ENCODE peak calls at places on chromosomes 5 and 9, in six cellular contexts. O, V, R, C, A and K are unnamed samples.

GRCh38 chr9:101727621-101728524 is 10.6 kb downstream of the GRIN3A start:
- DNase-seq in O (no peak), V (no peak), R (no peak), C (no peak), A (no peak), K (no peak)

GRCh38 chr9:126860077-126860756 is at the start of gene ZBTB34:
- DNase-seq in O (peak; percentile 49), V (peak; percentile 93), R (peak; percentile 74), C (peak; percentile 65), A (peak; percentile 39), K (peak; percentile 63)

GRCh38 chr5:88729476-88730182 is 153.4 kb downstream of the MEF2C start:
- DNase-seq in O (peak; percentile 62), V (no peak), R (peak; percentile 83), C (peak; percentile 56), A (peak; percentile 68), K (no peak)

GRCh38 chr9:86977205-86977835 is 30.0 kb upstream of the GAS1 start:
- DNase-seq in O (no peak), V (no peak), R (no peak), C (no peak), A (no peak), K (no peak)

GRCh38 chr5:107930891-107931290 is 260.2 kb upstream of the EFNA5 start:
- DNase-seq in O (no peak), V (no peak), R (no peak), C (no peak), A (no peak), K (no peak)

GRCh38 chr9:97714435-97714834 is 17.3 kb upstream of the XPA start:
- DNase-seq in O (no peak), V (no peak), R (no peak), C (no peak), A (no peak), K (no peak)

GRCh38 chr5:132059696-132060500 is 557 bp upstream of the IL3 start:
- DNase-seq in O (peak; percentile 1), V (peak; percentile 68), R (peak; percentile 35), C (peak; percentile 9), A (no peak), K (peak; percentile 9)

GRCh38 chr9:134182554-134183219 is 18.3 kb upstream of the RNU6ATAC start:
- DNase-seq in O (no peak), V (peak; percentile 42), R (peak; percentile 17), C (peak; percentile 7), A (no peak), K (no peak)

GRCh38 chr9:112041536-112042243 is 133.4 kb downstream of the SUSD1 start:
- DNase-seq in O (no peak), V (no peak), R (peak; percentile 68), C (peak; percentile 77), A (no peak), K (no peak)

DNA sequence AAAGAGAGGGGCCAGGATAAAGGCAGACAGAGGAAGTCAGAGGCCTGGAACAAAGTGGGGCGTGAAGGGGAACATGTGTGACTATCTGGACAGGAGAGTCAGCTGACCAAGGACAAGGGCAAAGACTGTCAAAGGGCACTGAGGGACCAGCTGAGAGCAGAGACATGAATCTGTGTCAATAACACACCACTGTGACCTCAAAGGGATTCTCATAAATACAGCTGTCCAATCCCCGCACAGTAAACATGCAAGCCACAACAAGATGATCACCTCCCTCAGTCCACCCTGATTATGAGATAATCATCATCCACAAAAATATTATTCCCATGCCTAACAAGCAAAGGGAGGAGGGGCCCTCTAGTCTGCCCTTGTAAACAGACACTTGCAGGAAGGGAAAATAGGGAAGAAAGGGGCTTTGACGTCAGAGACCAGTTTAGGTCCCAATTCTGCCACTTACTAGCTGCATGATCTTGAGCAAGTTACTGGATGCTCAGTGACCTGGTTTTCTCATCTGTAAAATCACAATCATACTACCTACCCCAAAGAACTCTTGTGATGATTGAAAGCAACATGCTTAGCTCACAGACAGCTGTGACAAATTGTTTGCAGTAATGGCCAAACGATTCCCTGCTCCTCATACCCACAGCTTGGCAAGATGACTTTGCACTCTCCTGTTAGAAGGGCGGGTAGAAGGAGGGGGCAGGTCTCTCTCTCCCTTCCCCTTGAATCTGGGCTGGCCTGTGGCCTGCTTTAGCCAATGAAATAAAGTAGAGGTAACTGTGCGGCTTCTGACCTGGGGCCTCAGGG is 41.8 kb downstream of the RAPGEF1 start:
- DNase-seq in O (peak; percentile 30), V (peak; percentile 83), R (no peak), C (no peak), A (no peak), K (no peak)
- TF ChIP-seq POLR2A in O (no peak), V (no peak), R (no peak), C (no peak), A (no peak), K (no peak)

GRCh38 chr5:82692826-82693225 is 384.4 kb downstream of the TMEM167A start:
- DNase-seq in O (no peak), V (no peak), R (no peak), C (no peak), A (no peak), K (no peak)

GRCh38 chr5:82699737-82700136 is 377.5 kb downstream of the TMEM167A start:
- DNase-seq in O (no peak), V (no peak), R (no peak), C (no peak), A (no peak), K (no peak)

GRCh38 chr5:82694886-82695285 is 382.3 kb downstream of the TMEM167A start:
- DNase-seq in O (no peak), V (no peak), R (no peak), C (no peak), A (no peak), K (no peak)
- TF ChIP-seq POLR2A in O (no peak), V (no peak), R (no peak), C (no peak), A (no peak), K (no peak)

GRCh38 chr5:1799602-1800469 is at the start of gene MRPL36:
- DNase-seq in O (peak; percentile 94), V (peak; percentile 98), R (peak; percentile 96), C (peak; percentile 93), A (peak; percentile 90), K (peak; percentile 95)
- TF ChIP-seq POLR2A in O (peak; percentile 93), V (no peak), R (peak; percentile 73), C (peak; percentile 87), A (peak; percentile 79), K (peak; percentile 48)

DNA sequence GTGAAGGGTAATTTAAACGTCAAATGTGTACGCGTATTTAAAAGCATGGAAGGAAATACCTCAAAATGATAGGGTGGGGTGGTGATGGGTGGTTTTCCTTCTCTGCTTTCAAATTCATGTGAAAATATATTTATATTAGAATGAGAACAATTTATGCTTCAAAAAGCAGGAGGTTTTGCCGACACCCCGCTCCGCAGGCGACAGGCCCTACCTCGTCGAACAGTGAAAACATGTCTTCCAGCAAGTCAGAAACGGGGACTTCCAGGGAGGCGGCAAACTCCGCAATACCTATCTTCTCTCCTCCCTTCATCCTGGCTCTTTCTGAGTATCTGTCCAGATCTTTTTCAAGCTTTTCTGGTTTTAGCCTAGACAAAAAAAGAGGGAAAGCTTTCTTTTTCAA is 28.5 kb upstream of the SLC6A3 start:
- DNase-seq in O (no peak), V (peak; percentile 54), R (peak; percentile 49), C (no peak), A (no peak), K (no peak)
- TF ChIP-seq POLR2A in O (no peak), V (no peak), R (no peak), C (no peak), A (no peak), K (no peak)

DNA sequence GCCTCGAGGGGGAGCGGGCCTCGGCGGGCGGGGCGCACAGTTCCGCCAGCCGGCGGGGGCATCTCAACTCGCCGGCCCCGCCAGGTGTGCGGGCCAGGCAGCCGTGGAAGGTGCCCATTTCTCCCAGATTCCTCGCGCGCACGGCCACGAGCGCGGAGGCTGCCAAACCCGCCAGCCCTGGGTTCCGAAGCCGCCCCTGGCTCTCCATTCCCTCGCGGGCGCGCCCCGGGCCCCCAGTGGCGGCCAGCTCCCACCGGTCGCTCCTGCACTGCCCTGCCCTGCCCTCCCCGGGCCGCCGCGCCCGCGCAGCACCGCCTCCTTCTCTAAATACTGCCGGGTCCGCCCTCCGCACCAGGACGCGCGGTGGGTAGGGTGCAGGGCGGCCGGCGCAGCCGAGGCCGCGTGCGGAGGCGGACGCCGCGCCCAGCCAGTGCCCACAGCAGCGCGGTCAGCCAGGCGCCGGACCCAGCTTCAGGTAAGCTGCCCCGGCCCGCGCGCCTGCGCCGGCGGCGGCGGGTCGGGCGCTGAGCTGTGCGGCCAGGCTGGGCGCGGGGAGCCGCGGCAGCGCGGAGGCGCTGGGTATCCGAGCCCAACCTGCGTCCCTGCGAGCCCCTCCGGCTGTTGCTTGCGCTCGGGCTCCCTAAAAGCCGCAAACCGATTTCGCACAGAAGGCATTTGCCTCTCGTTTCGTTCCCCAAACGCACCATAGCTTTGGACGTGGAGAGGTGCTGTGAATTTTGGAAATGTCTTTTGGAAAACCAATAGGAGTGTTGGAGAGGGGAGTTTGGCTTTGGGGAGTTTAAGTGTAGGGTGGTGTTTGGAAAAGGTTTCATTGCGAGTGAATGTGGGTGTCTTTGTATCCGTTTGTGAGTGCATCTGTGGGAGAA is at the start of gene TMEM171:
- DNase-seq in O (peak; percentile 11), V (no peak), R (no peak), C (no peak), A (no peak), K (no peak)
- TF ChIP-seq POLR2A in O (no peak), V (no peak), R (no peak), C (no peak), A (no peak), K (no peak)

GRCh38 chr5:150488519-150489357 is 19.2 kb upstream of the NDST1 start:
- DNase-seq in O (peak; percentile 61), V (no peak), R (peak; percentile 86), C (peak; percentile 80), A (peak; percentile 26), K (no peak)

GRCh38 chr5:150487199-150488061 is 20.5 kb upstream of the NDST1 start:
- DNase-seq in O (peak; percentile 52), V (no peak), R (no peak), C (peak; percentile 60), A (peak; percentile 31), K (no peak)

GRCh38 chr5:150484964-150485769 is 22.8 kb upstream of the NDST1 start:
- DNase-seq in O (no peak), V (no peak), R (no peak), C (no peak), A (no peak), K (no peak)

GRCh38 chr5:150485770-150486401 is 22.0 kb upstream of the NDST1 start:
- DNase-seq in O (peak; percentile 79), V (peak; percentile 94), R (peak; percentile 85), C (peak; percentile 79), A (peak; percentile 49), K (peak; percentile 68)

DNA sequence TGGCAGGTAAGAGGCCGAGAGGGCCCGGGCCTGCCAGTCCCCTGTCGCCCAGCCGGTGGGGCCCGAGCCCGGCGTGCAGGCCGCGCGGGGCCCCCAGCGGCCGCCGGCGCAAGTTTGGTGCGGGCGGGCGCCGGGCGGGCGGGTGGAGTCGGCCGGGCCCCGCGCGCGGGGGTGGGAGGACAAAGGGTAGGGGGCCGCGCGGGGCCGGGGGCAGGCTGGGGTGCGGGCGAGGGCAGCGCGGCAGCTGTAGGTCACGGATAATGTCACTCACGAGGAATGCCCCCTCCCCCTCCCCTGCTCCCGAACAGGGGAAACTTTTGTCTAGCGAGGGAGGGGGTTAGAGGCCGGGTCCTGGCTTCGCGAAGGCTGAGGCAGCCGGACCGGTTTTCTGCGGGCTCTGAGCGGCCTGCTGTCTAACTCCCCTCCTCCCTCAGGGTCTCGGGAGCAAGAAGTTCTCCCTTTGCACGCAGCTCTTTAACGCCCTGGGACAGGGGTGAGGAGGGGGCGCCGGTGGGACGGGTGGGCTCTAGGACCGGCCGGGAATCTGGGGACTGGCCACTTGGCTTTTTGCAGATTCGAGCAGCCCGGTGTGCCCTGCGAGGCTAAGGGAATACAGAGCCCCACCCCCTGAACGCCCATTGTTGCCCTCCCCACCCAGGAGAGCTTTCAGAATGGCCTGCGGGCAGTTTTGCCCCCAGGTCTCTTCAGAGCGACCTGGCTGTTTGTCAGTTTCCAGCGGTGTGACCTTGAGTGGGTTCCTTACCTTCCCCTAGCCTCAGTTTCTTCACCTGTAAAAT is 21.3 kb upstream of the NDST1 start:
- DNase-seq in O (peak; percentile 75), V (no peak), R (no peak), C (peak; percentile 77), A (peak; percentile 73), K (peak; percentile 50)
- TF ChIP-seq POLR2A in O (peak; percentile 27), V (no peak), R (no peak), C (no peak), A (no peak), K (no peak)